ENCODE peak calls at places on chromosomes 1 and 21, in seven cellular contexts. One of them, this sample, is unnamed. For H3K36me3, the result is how much of the 10 kb centered on the place peaks cover.

GRCh38 chr1:10862743-10863335 is 66.4 kb upstream of the CASZ1 start:
- DNase-seq in Karpas-422: no peak
- DNase-seq in heart left ventricle: peak
- DNase-seq in cardiac muscle cell: no peak
- DNase-seq in body of pancreas: no peak
- DNase-seq in psoas muscle: no peak
- DNase-seq in iPS DF 6.9: no peak
- DNase-seq in this sample: no peak

GRCh38 chr21:17667256-17667655 is 54.6 kb upstream of the BTG3 start:
- DNase-seq in psoas muscle: no peak
- DNase-seq in cardiac muscle cell: no peak
- DNase-seq in Karpas-422: no peak
- DNase-seq in heart left ventricle: no peak
- DNase-seq in body of pancreas: no peak
- DNase-seq in iPS DF 6.9: no peak
- DNase-seq in this sample: no peak

GRCh38 chr1:180953791-180954721 is 41.4 kb downstream of the KIAA1614 start:
- DNase-seq in body of pancreas: peak
- DNase-seq in Karpas-422: peak
- DNase-seq in cardiac muscle cell: peak
- DNase-seq in psoas muscle: peak
- DNase-seq in heart left ventricle: peak
- DNase-seq in iPS DF 6.9: no peak
- DNase-seq in this sample: peak

GRCh38 chr1:67970088-67970487 is 80.3 kb downstream of the DIRAS3 start:
- DNase-seq in psoas muscle: no peak
- DNase-seq in Karpas-422: no peak
- DNase-seq in heart left ventricle: no peak
- DNase-seq in cardiac muscle cell: peak
- DNase-seq in body of pancreas: no peak
- DNase-seq in iPS DF 6.9: no peak
- DNase-seq in this sample: no peak

GRCh38 chr1:201582261-201582951 is 43.5 kb downstream of the NAV1 start:
- DNase-seq in cardiac muscle cell: peak
- DNase-seq in iPS DF 6.9: no peak
- DNase-seq in heart left ventricle: no peak
- DNase-seq in body of pancreas: peak
- DNase-seq in Karpas-422: no peak
- DNase-seq in psoas muscle: peak
- DNase-seq in this sample: no peak

GRCh38 chr1:66623812-66624211 is 89.9 kb downstream of the SGIP1 start:
- DNase-seq in Karpas-422: no peak
- DNase-seq in heart left ventricle: no peak
- DNase-seq in body of pancreas: no peak
- DNase-seq in cardiac muscle cell: peak
- DNase-seq in iPS DF 6.9: no peak
- DNase-seq in psoas muscle: no peak
- DNase-seq in this sample: no peak

GRCh38 chr1:168106274-168106673 is 30.5 kb downstream of the GPR161 start:
- DNase-seq in iPS DF 6.9: no peak
- DNase-seq in Karpas-422: no peak
- DNase-seq in cardiac muscle cell: no peak
- DNase-seq in heart left ventricle: no peak
- DNase-seq in psoas muscle: no peak
- DNase-seq in body of pancreas: no peak
- DNase-seq in this sample: no peak

GRCh38 chr1:9041116-9041779 is 15.0 kb upstream of the SLC2A7 start:
- DNase-seq in heart left ventricle: no peak
- DNase-seq in Karpas-422: no peak
- DNase-seq in cardiac muscle cell: no peak
- DNase-seq in iPS DF 6.9: no peak
- DNase-seq in psoas muscle: no peak
- DNase-seq in body of pancreas: no peak
- DNase-seq in this sample: no peak

GRCh38 chr1:117659565-117660264 is 53.9 kb downstream of the TENT5C start:
- DNase-seq in iPS DF 6.9: no peak
- DNase-seq in Karpas-422: no peak
- DNase-seq in cardiac muscle cell: no peak
- DNase-seq in psoas muscle: no peak
- DNase-seq in body of pancreas: no peak
- DNase-seq in heart left ventricle: no peak
- DNase-seq in this sample: no peak

GRCh38 chr1:206933333-206933945 is 11.7 kb upstream of the FCMR start:
- DNase-seq in psoas muscle: no peak
- DNase-seq in Karpas-422: peak
- DNase-seq in iPS DF 6.9: no peak
- DNase-seq in body of pancreas: peak
- DNase-seq in cardiac muscle cell: peak
- DNase-seq in heart left ventricle: peak
- DNase-seq in this sample: peak

GRCh38 chr1:30778156-30778978 is 20.8 kb upstream of the LAPTM5 start:
- DNase-seq in Karpas-422: peak
- DNase-seq in psoas muscle: no peak
- DNase-seq in body of pancreas: peak
- DNase-seq in iPS DF 6.9: no peak
- DNase-seq in heart left ventricle: no peak
- DNase-seq in cardiac muscle cell: peak
- DNase-seq in this sample: no peak

GRCh38 chr1:232142403-232143314 is 487.3 kb downstream of the SIPA1L2 start:
- DNase-seq in heart left ventricle: peak
- DNase-seq in cardiac muscle cell: peak
- DNase-seq in iPS DF 6.9: no peak
- DNase-seq in Karpas-422: no peak
- DNase-seq in body of pancreas: no peak
- DNase-seq in psoas muscle: peak
- DNase-seq in this sample: no peak

GRCh38 chr1:192573499-192573898 is 2.1 kb upstream of the RGS1 start:
- DNase-seq in Karpas-422: peak
- DNase-seq in psoas muscle: no peak
- DNase-seq in iPS DF 6.9: no peak
- DNase-seq in cardiac muscle cell: no peak
- DNase-seq in body of pancreas: no peak
- DNase-seq in heart left ventricle: no peak
- DNase-seq in this sample: no peak

GRCh38 chr21:29172282-29172681 is 41.8 kb downstream of the MAP3K7CL start:
- DNase-seq in Karpas-422: no peak
- DNase-seq in cardiac muscle cell: no peak
- DNase-seq in body of pancreas: no peak
- DNase-seq in heart left ventricle: no peak
- DNase-seq in psoas muscle: no peak
- DNase-seq in iPS DF 6.9: no peak
- DNase-seq in this sample: no peak

GRCh38 chr1:156104861-156105546 is 9.5 kb upstream of the LMNA start:
- DNase-seq in psoas muscle: no peak
- DNase-seq in iPS DF 6.9: no peak
- DNase-seq in body of pancreas: no peak
- DNase-seq in heart left ventricle: no peak
- DNase-seq in cardiac muscle cell: peak
- DNase-seq in Karpas-422: no peak
- DNase-seq in this sample: no peak

DNA sequence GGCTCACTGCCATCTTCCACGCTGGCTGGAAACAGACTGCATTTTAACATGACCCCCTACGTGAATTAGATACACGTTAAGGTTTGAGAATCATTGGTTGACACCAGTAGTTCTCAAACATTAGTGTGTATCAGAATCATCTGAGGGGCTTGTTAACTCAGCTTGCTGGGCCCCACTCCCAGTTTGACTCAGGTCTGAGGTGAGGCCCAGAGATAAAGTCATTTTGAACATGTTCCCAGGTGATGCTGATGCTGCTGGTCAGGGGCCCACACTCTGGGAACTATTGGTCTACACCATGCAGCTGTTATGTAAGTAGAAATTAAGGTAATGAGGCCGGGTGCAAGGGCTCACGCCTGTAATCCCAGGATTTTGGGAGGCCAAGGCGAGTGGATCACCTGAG is 1.3 kb downstream of the LSM10 start:
- DNase-seq in cardiac muscle cell: no peak
- DNase-seq in psoas muscle: no peak
- DNase-seq in body of pancreas: no peak
- DNase-seq in iPS DF 6.9: no peak
- DNase-seq in heart left ventricle: no peak
- DNase-seq in Karpas-422: no peak
- DNase-seq in this sample: no peak
- H3K36me3 ChIP-seq in cardiac muscle cell: under half
- H3K36me3 ChIP-seq in psoas muscle: under half
- H3K36me3 ChIP-seq in body of pancreas: under half
- H3K36me3 ChIP-seq in iPS DF 6.9: under half
- H3K36me3 ChIP-seq in heart left ventricle: under half
- H3K36me3 ChIP-seq in Karpas-422: under half
- H3K36me3 ChIP-seq in this sample: under half

DNA sequence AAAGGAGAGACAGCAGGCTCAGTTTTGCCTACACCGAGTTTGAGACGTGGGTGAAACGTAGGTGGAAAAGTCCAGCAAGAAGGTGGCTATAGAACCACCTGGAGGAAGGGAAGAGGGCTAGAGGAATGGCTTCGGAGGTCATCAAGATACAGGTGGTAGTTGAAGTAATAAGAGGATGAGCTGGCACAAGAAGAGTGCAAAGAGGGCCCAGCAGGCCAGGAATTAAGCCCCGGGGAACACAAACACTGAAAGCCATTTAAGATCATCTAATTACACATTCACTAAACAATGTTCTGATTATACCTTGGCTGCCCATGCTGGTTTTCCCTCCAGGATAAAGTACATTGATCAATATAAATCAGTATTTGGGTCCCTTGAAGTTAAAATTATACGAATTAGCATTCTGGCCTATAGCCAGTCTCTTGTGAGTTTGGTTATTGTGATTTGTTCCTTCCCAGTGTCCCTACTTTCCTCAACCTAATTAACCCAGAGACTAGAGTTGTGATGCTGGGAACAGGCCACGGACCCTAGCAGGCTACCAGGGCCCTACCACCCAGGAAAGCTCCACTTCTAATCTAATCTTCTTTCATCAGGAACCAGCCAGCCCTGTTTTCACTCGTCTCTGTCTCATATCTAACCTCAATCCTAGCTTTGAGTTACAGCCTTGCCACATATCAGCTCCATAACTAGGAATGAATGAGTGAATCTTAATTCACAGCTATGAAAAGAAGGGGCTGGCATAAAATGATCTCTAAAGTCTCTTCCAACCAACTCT is 26.4 kb upstream of the PPP1R15B start:
- DNase-seq in iPS DF 6.9: no peak
- DNase-seq in psoas muscle: no peak
- DNase-seq in heart left ventricle: no peak
- DNase-seq in body of pancreas: no peak
- DNase-seq in Karpas-422: no peak
- DNase-seq in cardiac muscle cell: no peak
- DNase-seq in this sample: no peak
- H3K27ac ChIP-seq in iPS DF 6.9: no peak
- H3K27ac ChIP-seq in psoas muscle: peak
- H3K27ac ChIP-seq in heart left ventricle: peak
- H3K27ac ChIP-seq in body of pancreas: no peak
- H3K27ac ChIP-seq in Karpas-422: no peak
- H3K27ac ChIP-seq in cardiac muscle cell: no peak
- H3K27ac ChIP-seq in this sample: no peak

GRCh38 chr1:220005489-220005888 is 40.8 kb downstream of the EPRS1 start:
- DNase-seq in cardiac muscle cell: no peak
- DNase-seq in body of pancreas: no peak
- DNase-seq in iPS DF 6.9: no peak
- DNase-seq in Karpas-422: no peak
- DNase-seq in heart left ventricle: no peak
- DNase-seq in psoas muscle: no peak
- DNase-seq in this sample: no peak

GRCh38 chr1:220003015-220003414 is 43.3 kb downstream of the EPRS1 start:
- DNase-seq in heart left ventricle: no peak
- DNase-seq in iPS DF 6.9: no peak
- DNase-seq in Karpas-422: no peak
- DNase-seq in body of pancreas: no peak
- DNase-seq in cardiac muscle cell: no peak
- DNase-seq in psoas muscle: no peak
- DNase-seq in this sample: no peak

GRCh38 chr1:220001095-220001501 is 45.2 kb downstream of the EPRS1 start:
- DNase-seq in psoas muscle: no peak
- DNase-seq in iPS DF 6.9: no peak
- DNase-seq in Karpas-422: no peak
- DNase-seq in cardiac muscle cell: no peak
- DNase-seq in heart left ventricle: no peak
- DNase-seq in body of pancreas: no peak
- DNase-seq in this sample: no peak

GRCh38 chr1:220003585-220004299 is 42.6 kb downstream of the EPRS1 start:
- DNase-seq in iPS DF 6.9: no peak
- DNase-seq in cardiac muscle cell: no peak
- DNase-seq in heart left ventricle: no peak
- DNase-seq in psoas muscle: no peak
- DNase-seq in Karpas-422: no peak
- DNase-seq in body of pancreas: no peak
- DNase-seq in this sample: no peak

DNA sequence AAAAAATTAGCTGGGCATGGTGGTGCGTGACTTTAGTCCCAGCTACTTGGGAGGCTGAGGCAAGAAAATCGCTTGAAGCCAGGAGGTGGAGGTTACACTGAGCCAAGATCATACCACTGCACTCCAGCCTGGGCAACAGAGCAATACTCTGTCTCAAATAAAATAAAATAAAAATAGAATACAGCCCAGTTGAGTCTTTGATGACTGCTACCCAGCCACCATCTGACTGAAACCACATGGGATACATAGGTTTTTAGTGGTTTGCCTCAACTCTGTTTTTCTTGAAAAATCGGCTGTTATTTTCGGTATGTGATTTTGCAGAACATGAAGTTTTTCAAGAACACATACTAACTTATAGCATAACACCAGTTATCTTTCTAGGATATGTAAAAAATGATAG is 46.5 kb downstream of the EPRS1 start:
- DNase-seq in body of pancreas: no peak
- DNase-seq in iPS DF 6.9: no peak
- DNase-seq in cardiac muscle cell: no peak
- DNase-seq in Karpas-422: no peak
- DNase-seq in psoas muscle: no peak
- DNase-seq in heart left ventricle: no peak
- DNase-seq in this sample: no peak
- H3K36me3 ChIP-seq in body of pancreas: under half
- H3K36me3 ChIP-seq in iPS DF 6.9: under half
- H3K36me3 ChIP-seq in cardiac muscle cell: half or more
- H3K36me3 ChIP-seq in Karpas-422: half or more
- H3K36me3 ChIP-seq in psoas muscle: under half
- H3K36me3 ChIP-seq in heart left ventricle: half or more
- H3K36me3 ChIP-seq in this sample: under half

GRCh38 chr1:211133841-211134669 is at the start of gene KCNH1:
- DNase-seq in Karpas-422: peak
- DNase-seq in heart left ventricle: peak
- DNase-seq in cardiac muscle cell: peak
- DNase-seq in psoas muscle: peak
- DNase-seq in iPS DF 6.9: peak
- DNase-seq in body of pancreas: peak
- DNase-seq in this sample: peak

GRCh38 chr1:211129790-211130189 is 4.2 kb downstream of the KCNH1 start:
- DNase-seq in psoas muscle: no peak
- DNase-seq in cardiac muscle cell: no peak
- DNase-seq in iPS DF 6.9: no peak
- DNase-seq in body of pancreas: no peak
- DNase-seq in heart left ventricle: no peak
- DNase-seq in Karpas-422: no peak
- DNase-seq in this sample: no peak

GRCh38 chr1:211135342-211135950 is 1.5 kb upstream of the KCNH1 start:
- DNase-seq in Karpas-422: peak
- DNase-seq in cardiac muscle cell: peak
- DNase-seq in heart left ventricle: no peak
- DNase-seq in iPS DF 6.9: no peak
- DNase-seq in body of pancreas: no peak
- DNase-seq in psoas muscle: no peak
- DNase-seq in this sample: peak

GRCh38 chr1:211132681-211133392 is 1.1 kb downstream of the KCNH1 start:
- DNase-seq in cardiac muscle cell: no peak
- DNase-seq in body of pancreas: no peak
- DNase-seq in Karpas-422: no peak
- DNase-seq in psoas muscle: no peak
- DNase-seq in iPS DF 6.9: no peak
- DNase-seq in heart left ventricle: no peak
- DNase-seq in this sample: no peak

GRCh38 chr1:211133393-211133840 is 531 bp downstream of the KCNH1 start:
- DNase-seq in psoas muscle: peak
- DNase-seq in body of pancreas: peak
- DNase-seq in Karpas-422: no peak
- DNase-seq in cardiac muscle cell: no peak
- DNase-seq in heart left ventricle: no peak
- DNase-seq in iPS DF 6.9: no peak
- DNase-seq in this sample: no peak
- H3K27ac ChIP-seq in psoas muscle: no peak
- H3K27ac ChIP-seq in body of pancreas: no peak
- H3K27ac ChIP-seq in Karpas-422: no peak
- H3K27ac ChIP-seq in cardiac muscle cell: no peak
- H3K27ac ChIP-seq in heart left ventricle: no peak
- H3K27ac ChIP-seq in iPS DF 6.9: no peak
- H3K27ac ChIP-seq in this sample: no peak

This sample was measured in naive thymus-derived CD4-positive, alpha-beta T cell.